ENCODE peak calls at places on chromosomes 2 and 18, in six cellular contexts. I is brain microvascular endothelial cell, Z is gastrocnemius medialis, N is retinal pigment epithelial cell, Y is body of pancreas, X is H1. E is an unnamed sample.

GRCh38 chr2:88074854-88075292 is 7.2 kb downstream of the SMYD1 start:
- DNase-seq in I (peak), Z (no peak), N (peak), Y (no peak), X (no peak), E (no peak)

GRCh38 chr18:21741511-21742322 is 1.1 kb downstream of the MIB1 start:
- DNase-seq in I (no peak), Z (peak), N (no peak), Y (peak), X (no peak), E (no peak)

GRCh38 chr2:132676999-132677398 is 7.0 kb upstream of the LYPD1 start:
- DNase-seq in I (no peak), Z (no peak), N (no peak), Y (no peak), X (no peak), E (no peak)

GRCh38 chr18:3902676-3903075 is 452.7 kb downstream of the TGIF1 start:
- DNase-seq in I (peak), Z (no peak), N (no peak), Y (no peak), X (no peak), E (no peak)

GRCh38 chr2:75716406-75716805 is 5.7 kb upstream of the GCFC2 start:
- DNase-seq in I (no peak), Z (no peak), N (no peak), Y (no peak), X (no peak), E (no peak)

GRCh38 chr2:28621172-28622100 is 125.6 kb downstream of the PLB1 start:
- DNase-seq in I (peak), Z (peak), N (peak), Y (peak), X (no peak), E (peak)

GRCh38 chr18:46627136-46627535 is 29.9 kb downstream of the LOXHD1 start:
- DNase-seq in I (no peak), Z (no peak), N (no peak), Y (no peak), X (no peak), E (no peak)

GRCh38 chr2:176852667-176853066 is 359.9 kb upstream of the HNRNPA3 start:
- DNase-seq in I (no peak), Z (peak), N (no peak), Y (no peak), X (no peak), E (no peak)

GRCh38 chr2:12619975-12620374 is 96.8 kb upstream of the TRIB2 start:
- DNase-seq in I (peak), Z (peak), N (no peak), Y (no peak), X (no peak), E (no peak)

GRCh38 chr2:46878886-46879285 is 36.7 kb downstream of the MCFD2 start:
- DNase-seq in I (no peak), Z (no peak), N (no peak), Y (peak), X (no peak), E (peak)

GRCh38 chr2:122129399-122129798 is 373.9 kb downstream of the TSN start:
- DNase-seq in I (no peak), Z (no peak), N (no peak), Y (no peak), X (no peak), E (no peak)

GRCh38 chr2:82839046-82839445 is 1620.0 kb downstream of the SUCLG1 start:
- DNase-seq in I (no peak), Z (no peak), N (no peak), Y (no peak), X (no peak), E (no peak)

GRCh38 chr2:71064110-71064611 is 4.3 kb upstream of the NAGK start:
- DNase-seq in I (no peak), Z (no peak), N (no peak), Y (no peak), X (no peak), E (no peak)

GRCh38 chr18:4144201-4144600 is 310.9 kb downstream of the DLGAP1 start:
- DNase-seq in I (no peak), Z (no peak), N (no peak), Y (no peak), X (no peak), E (no peak)

GRCh38 chr2:127254386-127254981 is 34.4 kb upstream of the CYP27C1 start:
- DNase-seq in I (no peak), Z (no peak), N (peak), Y (no peak), X (no peak), E (no peak)

GRCh38 chr18:43642647-43643046 is 365.4 kb upstream of the SYT4 start:
- DNase-seq in I (no peak), Z (no peak), N (no peak), Y (no peak), X (no peak), E (no peak)

GRCh38 chr2:65018141-65018582 is 29.0 kb downstream of the SLC1A4 start:
- DNase-seq in I (no peak), Z (no peak), N (no peak), Y (no peak), X (no peak), E (peak)

GRCh38 chr2:232419245-232420072 is 12.8 kb downstream of the ALPG start:
- DNase-seq in I (no peak), Z (no peak), N (no peak), Y (no peak), X (no peak), E (no peak)

GRCh38 chr2:232421189-232421785 is 14.6 kb downstream of the ALPG start:
- DNase-seq in I (no peak), Z (no peak), N (no peak), Y (no peak), X (peak), E (no peak)

GRCh38 chr2:232422051-232422450 is 15.4 kb downstream of the ALPG start:
- DNase-seq in I (no peak), Z (no peak), N (no peak), Y (no peak), X (no peak), E (no peak)

GRCh38 chr2:232420073-232420454 is 13.4 kb downstream of the ALPG start:
- DNase-seq in I (no peak), Z (no peak), N (no peak), Y (no peak), X (no peak), E (no peak)

GRCh38 chr2:232420463-232421188 is 14.0 kb downstream of the ALPG start:
- DNase-seq in I (no peak), Z (no peak), N (no peak), Y (peak), X (no peak), E (peak)
- H3K4me3 ChIP-seq in I (no peak), Z (peak), N (peak), Y (no peak), X (peak), E (peak)

DNA sequence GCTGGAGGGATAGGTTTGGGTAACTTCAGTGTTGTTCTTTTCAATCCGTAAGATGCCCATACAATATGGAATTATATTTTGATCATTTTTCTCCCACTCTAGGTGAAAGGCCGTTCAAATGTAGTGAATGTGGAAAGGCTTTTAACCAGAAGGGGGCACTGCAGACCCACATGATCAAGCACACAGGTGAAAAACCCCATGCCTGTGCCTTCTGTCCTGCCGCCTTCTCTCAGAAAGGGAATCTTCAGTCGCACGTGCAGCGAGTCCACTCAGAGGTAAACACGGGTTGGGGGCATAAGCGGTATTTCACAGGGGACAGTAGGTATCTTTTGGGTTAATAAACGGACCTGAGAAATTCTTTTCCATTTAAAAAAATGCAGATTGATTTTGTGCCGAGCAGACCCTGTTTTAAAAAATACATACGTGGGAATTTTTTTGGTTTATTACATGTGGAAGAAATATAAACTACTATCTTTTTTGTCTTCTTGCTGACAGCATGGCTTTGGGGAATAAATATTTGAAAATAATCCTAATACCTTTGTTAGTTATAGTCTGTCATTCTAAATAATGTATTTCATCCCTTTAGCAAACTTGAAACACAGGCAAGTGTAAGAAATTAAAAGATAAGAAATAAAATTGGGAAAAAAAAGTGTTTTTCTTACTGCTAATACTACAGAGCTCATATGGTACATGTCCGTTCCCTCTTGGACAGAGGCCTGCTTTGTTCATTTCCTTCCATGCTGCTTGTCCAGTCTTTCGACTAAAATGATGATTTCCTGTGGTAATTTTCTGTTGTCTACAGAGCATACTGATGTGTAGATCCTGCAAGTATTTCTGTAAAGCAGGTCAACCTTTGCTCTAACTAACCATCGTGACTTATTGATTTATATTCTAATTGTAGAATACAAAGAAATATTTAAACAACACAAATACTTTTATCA is 53.3 kb downstream of the ZNF236 start:
- DNase-seq in I (peak), Z (no peak), N (peak), Y (peak), X (no peak), E (no peak)
- TF ChIP-seq CTCF in I (peak), Z (peak), N (peak), Y (peak), X (peak), E (no peak)

GRCh38 chr18:8948471-8949149 is 153.9 kb upstream of the NDUFV2 start:
- DNase-seq in I (peak), Z (no peak), N (no peak), Y (no peak), X (no peak), E (no peak)

GRCh38 chr18:8948011-8948410 is 154.5 kb upstream of the NDUFV2 start:
- DNase-seq in I (no peak), Z (no peak), N (no peak), Y (no peak), X (no peak), E (no peak)

GRCh38 chr18:8947576-8947975 is 154.9 kb upstream of the NDUFV2 start:
- DNase-seq in I (no peak), Z (no peak), N (no peak), Y (no peak), X (no peak), E (no peak)

GRCh38 chr18:8951491-8951890 is 151.0 kb upstream of the NDUFV2 start:
- DNase-seq in I (no peak), Z (no peak), N (no peak), Y (no peak), X (no peak), E (no peak)

GRCh38 chr18:8949206-8949605 is 153.3 kb upstream of the NDUFV2 start:
- DNase-seq in I (no peak), Z (no peak), N (no peak), Y (no peak), X (no peak), E (no peak)
- H3K4me3 ChIP-seq in I (no peak), Z (no peak), N (no peak), Y (no peak), X (no peak), E (no peak)

GRCh38 chr2:125654226-125654625 is 1001.7 kb upstream of the GYPC start:
- DNase-seq in I (no peak), Z (no peak), N (no peak), Y (no peak), X (no peak), E (no peak)

GRCh38 chr2:125658583-125658982 is 997.4 kb upstream of the GYPC start:
- DNase-seq in I (no peak), Z (no peak), N (no peak), Y (no peak), X (no peak), E (no peak)

GRCh38 chr2:125652260-125652659 is 1003.7 kb upstream of the GYPC start:
- DNase-seq in I (no peak), Z (no peak), N (no peak), Y (no peak), X (no peak), E (no peak)

GRCh38 chr2:125656190-125656589 is 999.8 kb upstream of the GYPC start:
- DNase-seq in I (no peak), Z (no peak), N (no peak), Y (no peak), X (no peak), E (no peak)
- TF ChIP-seq CTCF in I (no peak), Z (no peak), N (no peak), Y (no peak), X (peak), E (no peak)

DNA sequence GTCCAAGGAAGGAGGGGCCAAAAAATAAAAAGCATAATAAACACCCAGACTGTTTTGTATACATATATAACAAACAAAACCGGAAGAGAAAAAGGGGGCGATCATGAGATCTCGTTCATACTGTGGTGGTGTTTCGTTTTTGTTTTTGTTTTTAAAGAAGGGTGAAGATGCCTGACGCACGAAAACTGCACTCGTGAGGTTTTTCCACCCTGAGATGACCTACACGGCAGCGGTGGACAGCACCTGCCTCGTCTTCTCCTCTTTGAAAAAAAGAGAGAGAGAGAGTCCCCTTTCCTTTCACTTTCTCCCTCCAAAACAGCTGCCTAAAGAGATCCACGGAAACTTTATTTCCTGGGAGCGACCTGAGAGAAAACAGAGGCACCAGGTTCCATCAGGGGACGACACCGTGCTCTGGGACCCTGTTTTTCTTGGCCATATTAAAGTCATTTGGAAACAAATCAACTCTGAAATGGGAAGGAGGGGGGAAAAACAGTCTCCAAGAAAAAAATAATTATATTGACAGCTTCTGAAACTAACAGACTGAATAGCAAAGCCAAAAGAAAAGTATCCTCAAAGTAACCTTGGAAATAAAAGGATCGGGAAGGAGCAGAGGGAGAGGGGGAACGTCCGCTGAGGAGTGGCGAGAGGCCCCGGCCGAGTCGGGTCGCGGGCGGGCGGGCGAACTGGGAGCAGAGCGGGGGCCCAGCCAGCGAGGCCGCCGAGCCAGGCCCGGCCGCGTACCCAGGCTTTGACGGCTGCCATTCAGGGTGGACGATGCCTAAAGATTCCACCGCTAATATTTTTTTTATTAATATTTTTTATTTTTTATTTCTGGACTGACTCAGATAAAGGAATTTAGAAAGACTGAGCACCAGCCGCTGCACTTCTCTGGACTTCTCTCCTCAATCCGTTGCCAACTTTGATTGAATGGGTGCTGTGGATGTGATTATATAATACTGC is 3.6 kb downstream of the POU3F3 start:
- DNase-seq in I (no peak), Z (no peak), N (no peak), Y (no peak), X (no peak), E (no peak)
- H3K4me3 ChIP-seq in I (no peak), Z (peak), N (no peak), Y (no peak), X (peak), E (no peak)